ENCODE peak calls at places on chromosomes 2 and 18, in eight cellular contexts. T is heart left ventricle; Y is NCI-H526; B is thyroid gland; N is activated T-helper 1 cell treated with Interleukin-2 at 50 U/mL for 16 hours; A is astrocyte of the spinal cord; L is GM12864; C is naive thymus-derived CD4-positive, alpha-beta T cell. E is an unnamed sample.

GRCh38 chr2:33273479-33273878 is 203.0 kb upstream of the RASGRP3 start:
- DNase-seq in T (no peak), Y (no peak), B (no peak), N (no peak), A (no peak), L (no peak), C (no peak), E (no peak)

GRCh38 chr2:170813611-170814550 is 2.8 kb upstream of the GAD1 start:
- DNase-seq in T (no peak), Y (no peak), B (peak; percentile 40), N (no peak), A (peak; percentile 50), L (no peak), C (peak; percentile 17), E (peak; percentile 61)

GRCh38 chr18:10131783-10132381 is 218.1 kb downstream of the VAPA start:
- DNase-seq in T (peak; percentile 37), Y (peak; percentile 32), B (peak; percentile 23), N (no peak), A (peak; percentile 32), L (no peak), C (no peak), E (no peak)

GRCh38 chr2:3207091-3207491 is 170.5 kb downstream of the EIPR1 start:
- DNase-seq in T (no peak), Y (no peak), B (no peak), N (no peak), A (no peak), L (no peak), C (no peak), E (no peak)

GRCh38 chr2:207469380-207469779 is 60.4 kb upstream of the CREB1 start:
- DNase-seq in T (no peak), Y (no peak), B (no peak), N (no peak), A (no peak), L (no peak), C (no peak), E (no peak)

GRCh38 chr2:118121101-118121500 is 32.8 kb downstream of the INSIG2 start:
- DNase-seq in T (no peak), Y (no peak), B (no peak), N (no peak), A (no peak), L (no peak), C (no peak), E (no peak)

GRCh38 chr2:238163494-238164198 is 4.9 kb downstream of the ERFE start:
- DNase-seq in T (no peak), Y (peak; percentile 48), B (peak; percentile 78), N (no peak), A (no peak), L (no peak), C (no peak), E (no peak)

GRCh38 chr2:46873632-46874068 is 42.0 kb downstream of the MCFD2 start:
- DNase-seq in T (peak; percentile 85), Y (no peak), B (no peak), N (no peak), A (peak; percentile 96), L (no peak), C (no peak), E (peak; percentile 94)

GRCh38 chr2:10647886-10648605 is 41.7 kb downstream of the NOL10 start:
- DNase-seq in T (no peak), Y (no peak), B (no peak), N (no peak), A (no peak), L (no peak), C (no peak), E (no peak)

GRCh38 chr2:231926180-231926741 is at the start of gene NPPC:
- DNase-seq in T (peak; percentile 56), Y (peak; percentile 86), B (peak; percentile 64), N (no peak), A (peak; percentile 56), L (no peak), C (peak; percentile 55), E (peak; percentile 48)

GRCh38 chr2:182319556-182319955 is 107.3 kb downstream of the PDE1A start:
- DNase-seq in T (no peak), Y (no peak), B (no peak), N (no peak), A (peak; percentile 47), L (no peak), C (no peak), E (no peak)

GRCh38 chr2:88735133-88735532 is 43.7 kb downstream of the RPIA start:
- DNase-seq in T (no peak), Y (no peak), B (peak; percentile 23), N (no peak), A (no peak), L (no peak), C (no peak), E (no peak)

GRCh38 chr18:9017900-9018217 is 84.6 kb upstream of the NDUFV2 start:
- DNase-seq in T (no peak), Y (no peak), B (no peak), N (no peak), A (no peak), L (no peak), C (no peak), E (no peak)